ENCODE peak calls at places on chromosomes 12 and 14, in eight cellular contexts. R is SK-N-DZ; B is NCI-H1092 treated with DMSO at 0.1 percent for 48 hours; X is stromal cell of bone marrow; I is astrocyte of the spinal cord; F is stimulated activated CD8-positive, alpha-beta memory T cell treated with anti-CD3 and anti-CD28 coated beads, Interleukin-4, amount 100 ng/mL, for 1 hour; H is GM03348; M is mammary epithelial cell. D is an unnamed sample.

GRCh38 chr12:56634837-56635538 is 4.9 kb upstream of the BAZ2A start:
- DNase-seq in R (peak), B (peak), X (peak), I (peak), F (no peak), H (peak), M (peak), D (peak)

GRCh38 chr12:46519407-46519806 is 146.8 kb upstream of the SLC38A2 start:
- DNase-seq in R (no peak), B (no peak), X (no peak), I (no peak), F (no peak), H (no peak), M (no peak), D (no peak)

GRCh38 chr12:6092784-6093722 is 31.4 kb downstream of the VWF start:
- DNase-seq in R (no peak), B (no peak), X (peak), I (peak), F (no peak), H (peak), M (peak), D (peak)

GRCh38 chr14:41799817-41800216 is 193.1 kb downstream of the LRFN5 start:
- DNase-seq in R (no peak), B (no peak), X (no peak), I (no peak), F (no peak), H (no peak), M (no peak), D (no peak)

GRCh38 chr12:109741286-109741969 is 27.8 kb downstream of the FAM222A start:
- DNase-seq in R (no peak), B (no peak), X (no peak), I (no peak), F (no peak), H (no peak), M (no peak), D (no peak)

GRCh38 chr14:72801381-72801812 is 92.5 kb downstream of the DPF3 start:
- DNase-seq in R (no peak), B (no peak), X (peak), I (peak), F (no peak), H (peak), M (peak), D (peak)

GRCh38 chr14:55450539-55450938 is 10.1 kb upstream of the TBPL2 start:
- DNase-seq in R (no peak), B (no peak), X (no peak), I (no peak), F (no peak), H (no peak), M (no peak), D (no peak)

GRCh38 chr12:112900298-112901145 is 6.2 kb upstream of the OAS1 start:
- DNase-seq in R (peak), B (peak), X (peak), I (peak), F (no peak), H (peak), M (peak), D (peak)

GRCh38 chr14:87944987-87945604 is 47.9 kb downstream of the GALC start:
- DNase-seq in R (peak), B (peak), X (peak), I (peak), F (no peak), H (peak), M (peak), D (peak)

GRCh38 chr12:29625359-29625953 is 128.0 kb upstream of the OVCH1 start:
- DNase-seq in R (no peak), B (no peak), X (no peak), I (no peak), F (no peak), H (no peak), M (no peak), D (peak)

GRCh38 chr14:68359862-68360552 is 432.9 kb downstream of the ZFP36L1 start:
- DNase-seq in R (no peak), B (no peak), X (no peak), I (peak), F (no peak), H (peak), M (no peak), D (peak)

GRCh38 chr12:108119126-108119973 is 9.7 kb upstream of the WSCD2 start:
- DNase-seq in R (no peak), B (no peak), X (no peak), I (no peak), F (no peak), H (no peak), M (peak), D (no peak)

GRCh38 chr14:68819260-68819691 is 26.4 kb upstream of the ZFP36L1 start:
- DNase-seq in R (no peak), B (no peak), X (peak), I (peak), F (no peak), H (peak), M (peak), D (peak)

GRCh38 chr12:129310346-129310745 is 457.1 kb downstream of the GLT1D1 start:
- DNase-seq in R (no peak), B (no peak), X (no peak), I (no peak), F (no peak), H (no peak), M (no peak), D (no peak)

GRCh38 chr12:34605510-34605887 is 583.2 kb downstream of the ALG10 start:
- DNase-seq in R (no peak), B (no peak), X (no peak), I (no peak), F (no peak), H (peak), M (no peak), D (no peak)

GRCh38 chr12:70691018-70691672 is 53.9 kb upstream of the PTPRB start:
- DNase-seq in R (no peak), B (no peak), X (peak), I (peak), F (no peak), H (no peak), M (no peak), D (peak)

GRCh38 chr14:96268426-96269358 is 12.7 kb downstream of the BDKRB1 start:
- DNase-seq in R (no peak), B (no peak), X (peak), I (peak), F (no peak), H (peak), M (peak), D (peak)

GRCh38 chr12:28486521-28486920 is 296.3 kb downstream of the CCDC91 start:
- DNase-seq in R (no peak), B (no peak), X (no peak), I (no peak), F (no peak), H (peak), M (no peak), D (no peak)

GRCh38 chr12:26056335-26056734 is 68.5 kb downstream of the BHLHE41 start:
- DNase-seq in R (no peak), B (no peak), X (peak), I (peak), F (no peak), H (no peak), M (peak), D (peak)

GRCh38 chr12:110844551-110845395 is 2.0 kb upstream of the CCDC63 start:
- DNase-seq in R (no peak), B (no peak), X (no peak), I (peak), F (no peak), H (peak), M (peak), D (no peak)

GRCh38 chr14:61549425-61549824 is 145.9 kb upstream of the HIF1A start:
- DNase-seq in R (no peak), B (no peak), X (peak), I (peak), F (no peak), H (no peak), M (no peak), D (no peak)

GRCh38 chr14:98909251-98909944 is 362.6 kb downstream of the BCL11B start:
- DNase-seq in R (no peak), B (no peak), X (peak), I (peak), F (no peak), H (no peak), M (peak), D (no peak)

GRCh38 chr14:71651228-71651627 is 281.0 kb upstream of the RGS6 start:
- DNase-seq in R (no peak), B (no peak), X (peak), I (peak), F (no peak), H (peak), M (peak), D (peak)

GRCh38 chr14:21868442-21869046 is 194.9 kb upstream of the OR4E1 start:
- DNase-seq in R (peak), B (peak), X (no peak), I (peak), F (peak), H (peak), M (peak), D (peak)

GRCh38 chr12:57772429-57773322 is at the start of gene EEF1AKMT3:
- DNase-seq in R (no peak), B (no peak), X (peak), I (no peak), F (no peak), H (peak), M (peak), D (peak)

GRCh38 chr12:32302218-32302826 is 97.0 kb upstream of the FGD4 start:
- DNase-seq in R (peak), B (no peak), X (peak), I (no peak), F (no peak), H (peak), M (peak), D (no peak)

GRCh38 chr12:72273851-72274284 is 1.7 kb downstream of the TRHDE start:
- DNase-seq in R (no peak), B (no peak), X (no peak), I (peak), F (no peak), H (no peak), M (peak), D (no peak)

GRCh38 chr12:63068857-63069442 is 82.1 kb downstream of the AVPR1A start:
- DNase-seq in R (peak), B (peak), X (peak), I (peak), F (no peak), H (peak), M (peak), D (peak)

GRCh38 chr14:54776361-54777001 is 126.1 kb downstream of the GCH1 start:
- DNase-seq in R (no peak), B (peak), X (peak), I (peak), F (no peak), H (peak), M (peak), D (peak)

GRCh38 chr12:24554612-24555300 is 394.1 kb downstream of the BCAT1 start:
- DNase-seq in R (no peak), B (no peak), X (no peak), I (no peak), F (no peak), H (no peak), M (no peak), D (no peak)

GRCh38 chr14:97580923-97581495 is 783.8 kb downstream of the VRK1 start:
- DNase-seq in R (no peak), B (peak), X (no peak), I (no peak), F (no peak), H (no peak), M (no peak), D (no peak)

GRCh38 chr14:38224328-38224727 is 16.6 kb downstream of the SSTR1 start:
- DNase-seq in R (no peak), B (no peak), X (peak), I (no peak), F (no peak), H (no peak), M (no peak), D (no peak)

GRCh38 chr12:116919247-116919671 is 8.5 kb downstream of the FBXW8 start:
- DNase-seq in R (no peak), B (peak), X (no peak), I (no peak), F (no peak), H (no peak), M (no peak), D (no peak)

GRCh38 chr12:1529862-1530591 is 64.4 kb downstream of the FBXL14 start:
- DNase-seq in R (no peak), B (no peak), X (no peak), I (no peak), F (no peak), H (peak), M (no peak), D (peak)

GRCh38 chr14:33589334-33589733 is 361.5 kb downstream of the EGLN3 start:
- DNase-seq in R (no peak), B (no peak), X (peak), I (peak), F (no peak), H (peak), M (peak), D (peak)

GRCh38 chr12:47124451-47124850 is 44.7 kb upstream of the AMIGO2 start:
- DNase-seq in R (no peak), B (no peak), X (peak), I (peak), F (no peak), H (peak), M (peak), D (peak)

GRCh38 chr12:15525414-15525813 is 203.1 kb downstream of the PTPRO start:
- DNase-seq in R (no peak), B (no peak), X (no peak), I (no peak), F (no peak), H (no peak), M (peak), D (no peak)

GRCh38 chr14:75268638-75269550 is 9.7 kb upstream of the FOS start:
- DNase-seq in R (no peak), B (no peak), X (no peak), I (no peak), F (no peak), H (no peak), M (no peak), D (no peak)

GRCh38 chr12:22858849-22859569 is 234.0 kb downstream of the ETNK1 start:
- DNase-seq in R (no peak), B (no peak), X (peak), I (peak), F (no peak), H (peak), M (no peak), D (no peak)